ENCODE peak calls at places on chromosomes 16 and 17, in six cellular contexts. P is HCEC 1CT; Z is activated T-cell treated with anti-CD3 and anti-CD28 coated beads, Interleukin-2, amount 50 U/mL, for 4 hours; O is NCI-H1417; B is mucosa of gallbladder; K is cardiac muscle cell. I is an unnamed sample.

GRCh38 chr17:13334374-13334773 is 267.4 kb downstream of the HS3ST3A1 start:
- DNase-seq in P (no peak), Z (no peak), O (no peak), B (no peak), K (no peak), I (no peak)

GRCh38 chr17:55263565-55264272 is 1.0 kb upstream of the HLF start:
- DNase-seq in P (no peak), Z (no peak), O (no peak), B (no peak), K (no peak), I (no peak)

GRCh38 chr17:75271955-75272847 is 1.2 kb upstream of the MIF4GD start:
- DNase-seq in P (no peak), Z (no peak), O (no peak), B (no peak), K (no peak), I (peak)

GRCh38 chr17:66420961-66421371 is 118.6 kb downstream of the PRKCA start:
- DNase-seq in P (peak), Z (no peak), O (no peak), B (peak), K (no peak), I (no peak)

GRCh38 chr16:31810863-31811262 is 62.7 kb upstream of the ZNF267 start:
- DNase-seq in P (no peak), Z (no peak), O (no peak), B (no peak), K (no peak), I (no peak)

GRCh38 chr16:70448075-70448474 is 6.3 kb upstream of the FCSK start:
- DNase-seq in P (no peak), Z (no peak), O (no peak), B (no peak), K (no peak), I (no peak)

GRCh38 chr16:4830408-4830807 is 16.7 kb downstream of the GLYR1 start:
- DNase-seq in P (no peak), Z (no peak), O (no peak), B (no peak), K (peak), I (no peak)

GRCh38 chr16:71402674-71403073 is 39.2 kb downstream of the TLE7 start:
- DNase-seq in P (no peak), Z (no peak), O (no peak), B (no peak), K (no peak), I (no peak)

GRCh38 chr17:40718904-40719303 is 15.4 kb upstream of the KRT24 start:
- DNase-seq in P (no peak), Z (no peak), O (no peak), B (no peak), K (no peak), I (no peak)

GRCh38 chr17:38463451-38463858 is 35.2 kb downstream of the ARHGAP23 start:
- DNase-seq in P (no peak), Z (no peak), O (no peak), B (peak), K (no peak), I (no peak)

GRCh38 chr16:85255777-85256176 is 143.5 kb upstream of the CIBAR2 start:
- DNase-seq in P (no peak), Z (no peak), O (no peak), B (no peak), K (no peak), I (no peak)

GRCh38 chr17:33038740-33039139 is 47.1 kb downstream of the SPACA3 start:
- DNase-seq in P (no peak), Z (no peak), O (peak), B (no peak), K (peak), I (peak)